ENCODE peak calls at places on chromosomes 7 and 10, in nine cellular contexts. J, C, U, N, X, G, R, V and Z are unnamed samples.

GRCh38 chr10:42935466-42935865 is 141.4 kb upstream of the RET start:
- DNase-seq in J (no peak), X (no peak), N (no peak), C (no peak), R (no peak), G (no peak), V (peak; percentile 49), U (no peak), Z (no peak)

GRCh38 chr7:73721237-73721848 is 1.9 kb upstream of the STX1A start:
- DNase-seq in X (no peak), V (no peak), G (peak; percentile 60), R (no peak), J (no peak), N (no peak), U (no peak), C (no peak), Z (no peak)

GRCh38 chr10:93859049-93859655 is 34.6 kb upstream of the SLC35G1 start:
- DNase-seq in X (peak; percentile 10), G (no peak), U (peak; percentile 39), C (no peak), N (no peak), V (no peak), R (no peak), J (no peak), Z (no peak)

GRCh38 chr7:73890541-73891147 is 29.7 kb downstream of the TMEM270 start:
- DNase-seq in X (no peak), R (no peak), V (no peak), N (no peak), C (no peak), U (no peak), J (no peak), G (peak; percentile 44), Z (no peak)

GRCh38 chr10:20287951-20288350 is 471.7 kb downstream of the PLXDC2 start:
- DNase-seq in R (no peak), G (no peak), V (no peak), X (no peak), C (no peak), J (no peak), U (no peak), N (no peak), Z (no peak)

GRCh38 chr10:127979017-127979416 is 72.1 kb downstream of the PTPRE start:
- DNase-seq in R (peak; percentile 45), N (no peak), X (no peak), J (no peak), C (no peak), U (no peak), V (no peak), G (no peak), Z (no peak)

GRCh38 chr7:157481389-157481788 is 144.6 kb downstream of the DNAJB6 start:
- DNase-seq in R (no peak), U (no peak), G (no peak), V (peak; percentile 5), X (no peak), C (no peak), J (no peak), N (no peak), Z (no peak)

GRCh38 chr10:62136931-62137330 is 131.7 kb downstream of the RTKN2 start:
- DNase-seq in N (no peak), C (no peak), G (no peak), X (peak; percentile 90), V (no peak), R (no peak), J (no peak), U (no peak), Z (no peak)

GRCh38 chr7:106460792-106461254 is 176.0 kb upstream of the NAMPT start:
- DNase-seq in X (no peak), C (no peak), G (no peak), U (peak; percentile 55), V (no peak), J (no peak), R (no peak), N (no peak), Z (no peak)

GRCh38 chr10:119378737-119379067 is 163.8 kb downstream of the RGS10 start:
- DNase-seq in N (no peak), X (no peak), U (no peak), G (peak; percentile 73), R (no peak), J (no peak), V (peak; percentile 32), C (no peak), Z (no peak)

GRCh38 chr10:56346845-56347415 is 14.1 kb downstream of the ZWINT start:
- DNase-seq in V (no peak), N (no peak), R (no peak), C (no peak), G (no peak), J (no peak), U (no peak), X (peak; percentile 19), Z (no peak)

GRCh38 chr7:5420108-5420840 is 3.4 kb downstream of the TNRC18 start:
- DNase-seq in U (peak; percentile 65), X (no peak), N (no peak), J (no peak), C (peak; percentile 75), V (peak; percentile 87), G (peak; percentile 46), R (peak; percentile 54), Z (peak; percentile 20)

GRCh38 chr10:21517134-21517982 is 8.1 kb downstream of the SKIDA1 start:
- DNase-seq in X (peak; percentile 59), J (no peak), V (no peak), N (peak; percentile 76), C (peak; percentile 82), U (peak; percentile 92), G (peak; percentile 73), R (peak; percentile 61), Z (no peak)

GRCh38 chr10:103854687-103855423 is 521 bp downstream of the SH3PXD2A start:
- DNase-seq in V (peak; percentile 83), R (no peak), X (peak; percentile 24), C (no peak), N (no peak), J (no peak), U (peak; percentile 60), G (peak; percentile 54), Z (peak; percentile 28)

GRCh38 chr7:143408686-143409551 is at the start of gene EPHA1:
- DNase-seq in V (no peak), U (peak; percentile 97), N (no peak), C (peak; percentile 85), J (peak; percentile 14), G (no peak), R (peak; percentile 85), X (no peak), Z (peak; percentile 45)
- TF ChIP-seq CTCF in V (peak; percentile 9), U (peak; percentile 65), N (peak; percentile 34), C (peak; percentile 49), J (no peak), G (no peak), R (peak; percentile 5), X (peak; percentile 27), Z (peak; percentile 71)

DNA sequence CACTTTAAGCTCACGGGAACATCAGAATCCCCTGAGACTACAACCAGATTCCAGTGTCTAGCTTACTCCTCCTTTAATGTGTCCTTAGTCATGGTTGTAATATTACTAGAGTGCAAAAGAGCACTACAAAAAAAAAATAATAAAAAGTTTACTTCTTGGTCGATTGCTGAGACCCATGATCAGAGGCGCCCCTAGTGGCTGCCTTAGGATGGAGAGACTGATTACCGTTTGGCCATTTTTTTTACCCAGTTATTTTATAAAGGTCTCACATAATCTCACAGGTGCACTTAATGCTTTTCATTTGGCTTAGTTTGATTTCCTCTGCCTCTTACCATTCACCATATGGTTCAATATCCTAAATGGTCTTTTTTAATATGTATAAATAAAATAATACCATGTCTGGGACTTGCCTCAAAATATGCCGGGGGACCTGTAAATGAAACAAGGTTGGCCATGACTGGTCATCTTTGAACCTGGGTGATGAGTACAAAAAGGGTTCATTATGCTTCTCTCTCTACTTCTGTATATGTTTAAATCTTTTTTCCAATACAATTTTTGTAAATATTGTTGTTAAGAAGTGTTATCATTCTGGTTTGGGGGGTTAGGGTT is 331.5 kb upstream of the NFE2L3 start:
- DNase-seq in C (no peak), G (no peak), J (no peak), X (no peak), U (peak; percentile 64), V (no peak), N (no peak), R (peak; percentile 50), Z (no peak)
- TF ChIP-seq CTCF in C (peak; percentile 29), G (peak; percentile 27), J (peak; percentile 11), X (peak; percentile 30), U (peak; percentile 67), V (no peak), N (peak; percentile 19), R (no peak), Z (peak; percentile 61)

GRCh38 chr7:83791737-83792136 is 142.8 kb upstream of the SEMA3E start:
- DNase-seq in N (no peak), V (no peak), G (no peak), X (no peak), R (no peak), J (no peak), C (no peak), U (peak; percentile 37), Z (no peak)
- TF ChIP-seq CTCF in N (no peak), V (no peak), G (no peak), X (no peak), R (no peak), J (no peak), C (no peak), U (peak; percentile 50), Z (no peak)

GRCh38 chr7:105279688-105280007 is 109.1 kb downstream of the SRPK2 start:
- DNase-seq in G (no peak), C (no peak), V (no peak), U (no peak), X (no peak), J (no peak), R (no peak), N (no peak), Z (no peak)

GRCh38 chr7:105289704-105290103 is 99.0 kb downstream of the SRPK2 start:
- DNase-seq in R (no peak), X (no peak), C (no peak), N (no peak), G (no peak), V (no peak), U (no peak), J (no peak), Z (no peak)

GRCh38 chr7:105284014-105284413 is 104.7 kb downstream of the SRPK2 start:
- DNase-seq in C (no peak), J (no peak), X (no peak), R (no peak), U (no peak), V (no peak), G (no peak), N (no peak), Z (no peak)

GRCh38 chr7:105281966-105282365 is 106.8 kb downstream of the SRPK2 start:
- DNase-seq in J (no peak), G (no peak), U (no peak), C (no peak), N (no peak), R (no peak), X (no peak), V (no peak), Z (no peak)

DNA sequence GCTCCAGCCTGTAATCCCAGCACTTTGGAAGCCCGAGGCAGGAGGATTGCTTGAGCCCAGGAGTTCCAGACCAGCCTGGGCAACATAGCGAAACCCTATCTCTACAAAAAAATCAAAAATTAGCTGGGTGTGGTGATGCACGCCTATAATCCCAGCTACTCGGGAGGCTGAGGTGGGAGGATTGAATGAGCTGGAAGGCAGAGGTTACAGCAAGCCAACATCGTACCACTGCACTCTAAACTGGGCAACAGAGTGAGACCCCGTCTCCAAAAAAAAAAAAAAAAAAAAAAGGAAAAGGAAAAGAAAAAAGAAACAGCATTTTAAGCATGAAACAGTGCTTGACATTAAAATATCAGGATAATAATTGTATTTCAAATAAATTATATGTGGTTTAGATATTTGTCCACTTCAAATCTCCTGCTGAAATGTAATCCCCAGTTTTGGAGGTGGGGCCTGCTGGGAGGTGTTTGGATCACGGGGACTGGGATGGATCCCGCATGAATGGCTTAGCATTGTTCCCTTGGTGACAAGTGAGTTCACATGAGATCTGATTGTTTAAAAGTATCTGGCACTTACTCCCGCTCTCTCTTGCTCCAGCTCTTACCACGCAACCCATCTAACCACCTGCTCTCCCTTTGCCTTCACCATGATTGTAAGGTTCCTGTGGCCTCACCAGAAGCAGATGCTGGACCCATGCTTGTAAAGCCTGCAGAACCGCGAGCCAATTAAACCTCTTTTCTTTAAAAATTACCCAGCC is 103.4 kb downstream of the SRPK2 start:
- DNase-seq in G (no peak), N (no peak), J (no peak), R (no peak), C (no peak), U (no peak), V (no peak), X (no peak), Z (no peak)
- TF ChIP-seq CTCF in G (no peak), N (no peak), J (no peak), R (no peak), C (no peak), U (no peak), V (no peak), X (no peak), Z (no peak)